ENCODE peak calls at places on chromosomes 16 and 17, in four cellular contexts. L is RWPE1, A is AG04449, P is uterus. K is an unnamed sample.

GRCh38 chr16:3727806-3728381 is 10.6 kb upstream of the TRAP1 start:
- DNase-seq in L (no peak), A (no peak), P (no peak), K (no peak)

GRCh38 chr16:88630941-88631340 is 7.4 kb upstream of the IL17C start:
- DNase-seq in L (no peak), A (no peak), P (no peak), K (no peak)

GRCh38 chr16:60123387-60124023 is 1389.4 kb upstream of the GOT2 start:
- DNase-seq in L (no peak), A (no peak), P (no peak), K (no peak)

GRCh38 chr16:72992142-72992601 is 55.8 kb downstream of the ZFHX3 start:
- DNase-seq in L (no peak), A (no peak), P (no peak), K (no peak)

GRCh38 chr17:74842146-74842598 is 17.5 kb downstream of the GRIN2C start:
- DNase-seq in L (no peak), A (no peak), P (no peak), K (no peak)

GRCh38 chr17:55433629-55434422 is 12.2 kb upstream of the MMD start:
- DNase-seq in L (peak; percentile 86), A (peak; percentile 70), P (no peak), K (no peak)

GRCh38 chr16:11203111-11203623 is 52.8 kb downstream of the SOCS1 start:
- DNase-seq in L (no peak), A (no peak), P (no peak), K (no peak)

GRCh38 chr17:76504117-76504516 is 2.9 kb upstream of the RHBDF2 start:
- DNase-seq in L (no peak), A (no peak), P (no peak), K (no peak)

GRCh38 chr17:36972186-36972686 is 23.5 kb downstream of the AATF start:
- DNase-seq in L (no peak), A (no peak), P (no peak), K (no peak)

GRCh38 chr17:5413682-5414081 is 5.8 kb downstream of the NUP88 start:
- DNase-seq in L (peak; percentile 80), A (peak; percentile 74), P (no peak), K (no peak)

GRCh38 chr16:5838725-5839124 is 741.1 kb upstream of the EEF2KMT start:
- DNase-seq in L (no peak), A (no peak), P (no peak), K (no peak)

GRCh38 chr17:73318861-73319260 is 7.1 kb upstream of the CDC42EP4 start:
- DNase-seq in L (no peak), A (no peak), P (no peak), K (no peak)

GRCh38 chr16:70604407-70605283 is 41.7 kb upstream of the IL34 start:
- DNase-seq in L (no peak), A (no peak), P (no peak), K (no peak)

GRCh38 chr17:38877130-38877851 is 7.4 kb downstream of the LASP1 start:
- DNase-seq in L (no peak), A (no peak), P (no peak), K (no peak)

GRCh38 chr16:62404857-62405611 is 368.8 kb upstream of the CDH8 start:
- DNase-seq in L (no peak), A (no peak), P (no peak), K (no peak)

GRCh38 chr16:62406387-62406786 is 370.1 kb upstream of the CDH8 start:
- DNase-seq in L (no peak), A (no peak), P (no peak), K (no peak)

GRCh38 chr16:62408760-62409159 is 372.5 kb upstream of the CDH8 start:
- DNase-seq in L (no peak), A (no peak), P (no peak), K (no peak)
- TF ChIP-seq CTCF in L (no peak), A (no peak), P (no peak), K (no peak)

DNA sequence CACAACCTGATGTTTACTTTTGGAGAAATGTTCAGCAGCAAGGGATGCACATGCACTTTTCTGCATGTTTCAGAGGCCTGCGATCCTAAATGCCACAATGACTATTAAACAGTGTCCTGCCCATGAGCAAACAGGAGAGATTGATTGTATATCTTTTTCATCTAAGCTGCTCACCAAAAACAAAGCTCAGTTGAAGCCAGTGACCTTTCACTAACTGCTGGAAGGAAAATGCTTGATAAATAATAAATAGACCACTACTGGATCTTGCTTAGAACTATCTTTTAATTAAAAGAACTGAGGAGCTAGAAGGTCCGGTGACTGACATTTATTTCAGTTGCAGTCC is 16.3 kb downstream of the MRPS23 start:
- DNase-seq in L (no peak), A (no peak), P (no peak), K (no peak)
- TF ChIP-seq CTCF in L (peak; percentile 64), A (no peak), P (no peak), K (no peak)

GRCh38 chr17:27293359-27293897 is 486 bp upstream of the WSB1 start:
- DNase-seq in L (no peak), A (no peak), P (peak; percentile 41), K (no peak)
- TF ChIP-seq CTCF in L (no peak), A (no peak), P (no peak), K (no peak)

GRCh38 chr17:82231562-82232321 is 2.9 kb downstream of the SLC16A3 start:
- DNase-seq in L (no peak), A (no peak), P (peak; percentile 89), K (no peak)
- TF ChIP-seq CTCF in L (no peak), A (no peak), P (no peak), K (no peak)

DNA sequence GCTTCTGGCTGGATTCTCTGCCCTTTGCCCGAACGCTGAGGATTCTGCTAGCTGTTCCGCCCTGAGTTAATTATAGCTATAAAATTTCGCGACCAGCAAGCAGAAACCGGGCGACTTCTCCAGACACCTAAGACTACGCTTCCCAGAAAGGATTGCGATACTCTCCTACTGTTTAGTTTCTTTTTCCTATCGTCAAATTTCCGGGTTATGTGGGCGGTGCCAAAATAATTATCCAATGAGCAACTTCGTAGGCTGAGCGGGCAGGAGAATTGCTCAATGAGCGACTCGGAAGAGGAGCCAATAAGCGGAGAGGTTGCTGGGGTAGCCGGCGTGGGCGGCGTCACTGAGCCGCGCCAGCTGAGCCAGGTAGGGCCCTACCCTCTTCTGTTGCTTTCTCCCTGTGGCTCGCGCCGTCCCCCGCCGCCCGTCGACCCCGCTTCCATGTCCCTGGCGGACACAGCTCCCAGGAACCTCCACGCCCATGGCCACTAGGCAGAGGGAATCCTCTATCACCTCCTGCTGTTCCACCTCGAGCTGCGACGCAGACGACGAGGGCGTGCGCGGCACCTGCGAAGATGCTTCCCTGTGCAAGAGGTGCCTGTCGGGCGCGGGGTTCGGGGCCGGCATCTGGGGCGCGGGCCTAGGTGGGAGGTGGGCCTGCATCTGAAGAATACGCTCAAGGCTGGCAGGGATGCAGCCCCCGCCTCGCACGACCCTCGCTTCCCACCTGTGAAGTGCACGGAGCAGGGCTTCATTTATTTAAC is at the start of gene LCMT1:
- DNase-seq in L (peak; percentile 97), A (peak; percentile 88), P (peak; percentile 91), K (peak; percentile 96)
- TF ChIP-seq CTCF in L (no peak), A (peak; percentile 9), P (no peak), K (no peak)

GRCh38 chr16:58127634-58128033 is 1.5 kb downstream of the CFAP20 start:
- DNase-seq in L (no peak), A (no peak), P (no peak), K (no peak)
- TF ChIP-seq CTCF in L (no peak), A (peak; percentile 17), P (no peak), K (no peak)

GRCh38 chr16:13935408-13935807 is 15.5 kb downstream of the ERCC4 start:
- DNase-seq in L (no peak), A (no peak), P (no peak), K (no peak)
- TF ChIP-seq CTCF in L (peak; percentile 44), A (peak; percentile 21), P (no peak), K (no peak)

GRCh38 chr17:42691021-42691545 is 8.8 kb downstream of the CNTNAP1 start:
- DNase-seq in L (no peak), A (no peak), P (no peak), K (no peak)
- TF ChIP-seq CTCF in L (no peak), A (no peak), P (no peak), K (no peak)

GRCh38 chr17:41615454-41615853 is 2.9 kb upstream of the KRT16 start:
- DNase-seq in L (peak; percentile 77), A (no peak), P (no peak), K (no peak)
- TF ChIP-seq CTCF in L (no peak), A (no peak), P (no peak), K (no peak)

DNA sequence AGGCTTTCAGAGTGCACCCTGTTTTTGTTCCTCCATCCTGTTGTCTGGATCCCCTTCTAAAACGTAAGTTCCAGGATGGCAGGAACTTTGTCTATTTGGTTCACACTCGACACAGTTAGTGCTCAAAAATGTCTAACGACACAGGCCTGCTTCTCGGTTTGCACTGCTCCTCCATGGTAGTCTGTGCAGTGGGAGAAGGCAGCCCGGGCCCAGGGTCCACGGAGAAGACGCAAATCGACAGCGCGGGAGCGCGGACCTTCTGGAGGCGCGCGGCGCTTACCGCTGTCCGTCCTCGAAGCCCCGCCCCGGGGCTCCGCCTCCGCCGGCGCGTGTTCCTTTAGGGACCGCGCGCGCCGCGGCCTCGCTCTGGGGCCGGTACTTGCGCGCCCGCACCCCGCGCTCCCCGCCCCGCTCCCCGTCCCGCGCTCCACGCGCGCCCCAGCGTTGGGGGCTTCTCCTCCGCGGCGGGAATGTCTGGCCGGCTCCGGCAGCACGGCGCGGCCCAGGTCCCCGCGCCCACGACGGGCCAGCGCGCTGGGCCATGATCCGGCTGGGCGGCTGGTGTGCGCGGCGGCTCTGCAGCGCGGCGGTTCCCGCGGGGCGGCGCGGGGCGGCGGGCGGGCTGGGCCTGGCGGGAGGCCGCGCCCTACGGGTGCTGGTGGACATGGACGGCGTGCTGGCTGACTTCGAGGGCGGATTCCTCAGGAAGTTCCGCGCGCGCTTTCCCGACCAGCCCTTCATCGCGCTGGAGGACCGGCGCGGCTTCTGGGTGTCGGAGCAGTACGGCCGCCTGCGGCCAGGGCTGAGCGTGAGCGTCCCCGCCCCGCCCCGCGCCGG is at the start of gene NT5M:
- DNase-seq in L (peak; percentile 78), A (no peak), P (peak; percentile 69), K (peak; percentile 88)
- TF ChIP-seq CTCF in L (no peak), A (no peak), P (no peak), K (no peak)